ENCODE peak calls at places on chromosomes 13 and 19, in seven cellular contexts. H is Caco-2; M is hypothalamus; I is RPMI7951; F is NCI-H1105 treated with DMSO at 0.1 percent for 48 hours; O is fibroblast of the conjunctiva; K is CD4-positive, CD25-positive, alpha-beta regulatory T cell. G is an unnamed sample.

GRCh38 chr19:19133985-19134384 is 4.3 kb downstream of the TMEM161A start:
- DNase-seq in H (no peak), M (no peak), I (no peak), F (no peak), O (no peak), K (no peak), G (no peak)

GRCh38 chr13:34647379-34647778 is 294.7 kb upstream of the NBEA start:
- DNase-seq in H (no peak), M (no peak), I (no peak), F (no peak), O (no peak), K (no peak), G (no peak)

GRCh38 chr19:6481541-6482342 is at the start of gene DENND1C:
- DNase-seq in H (no peak), M (peak; percentile 25), I (no peak), F (no peak), O (no peak), K (peak; percentile 69), G (peak; percentile 41)

GRCh38 chr19:43316591-43317319 is 36.7 kb upstream of the CD177 start:
- DNase-seq in H (peak; percentile 49), M (no peak), I (peak; percentile 88), F (peak; percentile 2), O (no peak), K (no peak), G (peak; percentile 42)

GRCh38 chr19:8666814-8667405 is 31.7 kb downstream of the ACTL9 start:
- DNase-seq in H (no peak), M (no peak), I (no peak), F (no peak), O (no peak), K (no peak), G (no peak)

GRCh38 chr19:5479958-5480357 is 24.7 kb downstream of the ZNRF4 start:
- DNase-seq in H (no peak), M (no peak), I (peak; percentile 16), F (peak; percentile 16), O (no peak), K (no peak), G (no peak)

GRCh38 chr13:51333826-51334225 is 5.7 kb upstream of the SERPINE3 start:
- DNase-seq in H (no peak), M (no peak), I (no peak), F (no peak), O (no peak), K (no peak), G (no peak)

GRCh38 chr13:49253997-49254396 is 6.3 kb downstream of the CDADC1 start:
- DNase-seq in H (no peak), M (no peak), I (no peak), F (no peak), O (no peak), K (no peak), G (no peak)

GRCh38 chr19:1503089-1503924 is 9.5 kb downstream of the ADAMTSL5 start:
- DNase-seq in H (no peak), M (peak; percentile 10), I (peak; percentile 13), F (no peak), O (no peak), K (peak; percentile 56), G (no peak)

GRCh38 chr13:73189766-73190165 is 131.0 kb downstream of the KLF5 start:
- DNase-seq in H (no peak), M (no peak), I (no peak), F (no peak), O (no peak), K (no peak), G (no peak)

GRCh38 chr19:6161271-6161850 is 25.9 kb downstream of the ACSBG2 start:
- DNase-seq in H (peak; percentile 63), M (no peak), I (peak; percentile 24), F (no peak), O (no peak), K (peak; percentile 81), G (peak; percentile 32)

GRCh38 chr13:95023405-95023804 is 277.8 kb downstream of the ABCC4 start:
- DNase-seq in H (no peak), M (no peak), I (no peak), F (peak; percentile 14), O (no peak), K (no peak), G (no peak)

GRCh38 chr13:39296193-39296592 is 257.9 kb downstream of the NHLRC3 start:
- DNase-seq in H (no peak), M (no peak), I (no peak), F (no peak), O (no peak), K (no peak), G (no peak)

G was measured in A172.